ENCODE peak calls at places on chromosomes 7 and 10, in five cellular contexts. S is aorta; X is activated naive CD8-positive, alpha-beta T cell treated with anti-CD3 and anti-CD28 coated beads, Interleukin-2, amount 50 U/mL, for 24 hours; J is left colon; W is HCT116. L is an unnamed sample.

GRCh38 chr10:30115391-30116253 is 56.2 kb upstream of the JCAD start:
- ATAC-seq in X (no peak), W (no peak), S (no peak), J (no peak), L (no peak)

GRCh38 chr10:26357203-26357602 is 80.9 kb upstream of the APBB1IP start:
- ATAC-seq in X (peak), W (no peak), S (no peak), J (no peak), L (no peak)

GRCh38 chr10:131907679-131908078 is 6.9 kb downstream of the PPP2R2D start:
- ATAC-seq in W (no peak), X (peak), J (no peak), S (no peak), L (no peak)

GRCh38 chr10:1379601-1380000 is 323.4 kb downstream of the WDR37 start:
- ATAC-seq in S (no peak), J (no peak), W (peak), X (no peak), L (no peak)

GRCh38 chr7:85685901-85686300 is 499.0 kb upstream of the SEMA3D start:
- ATAC-seq in S (no peak), J (no peak), X (no peak), W (no peak), L (no peak)

GRCh38 chr7:2379821-2380450 is 23.5 kb upstream of the CHST12 start:
- ATAC-seq in J (peak), X (no peak), S (no peak), W (no peak), L (no peak)

GRCh38 chr7:66832531-66833351 is 88.3 kb upstream of the TMEM248 start:
- ATAC-seq in J (no peak), W (no peak), X (no peak), S (peak), L (no peak)

GRCh38 chr7:1234794-1235500 is 2.3 kb downstream of the UNCX start:
- ATAC-seq in S (no peak), W (no peak), J (no peak), X (no peak), L (no peak)

GRCh38 chr7:37218956-37219355 is 229.7 kb downstream of the ELMO1 start:
- ATAC-seq in W (no peak), X (no peak), S (no peak), J (no peak), L (no peak)

GRCh38 chr7:27237735-27238334 is 4.8 kb upstream of the EVX1 start:
- ATAC-seq in X (peak), W (no peak), J (no peak), S (no peak), L (no peak)

GRCh38 chr7:107041097-107041496 is 3.4 kb upstream of the PRKAR2B start:
- ATAC-seq in S (no peak), X (no peak), J (peak), W (no peak), L (no peak)

GRCh38 chr10:48468130-48468790 is 136.6 kb downstream of the ARHGAP22 start:
- ATAC-seq in J (no peak), S (no peak), X (no peak), W (no peak), L (no peak)

GRCh38 chr10:98460837-98461499 is 14.2 kb upstream of the HPS1 start:
- ATAC-seq in S (peak), W (peak), X (peak), J (peak), L (peak)

GRCh38 chr10:6204341-6205191 is 1.8 kb downstream of the PFKFB3 start:
- ATAC-seq in X (no peak), J (no peak), S (peak), W (no peak), L (peak)

GRCh38 chr10:44008917-44009620 is 360.4 kb upstream of the ZNF32 start:
- ATAC-seq in S (peak), W (no peak), J (no peak), X (no peak), L (no peak)

GRCh38 chr7:27840314-27840713 is 100.4 kb downstream of the TAX1BP1 start:
- ATAC-seq in S (no peak), W (no peak), J (no peak), X (peak), L (peak)

GRCh38 chr7:141585592-141586510 is 34.6 kb downstream of the AGK start:
- ATAC-seq in W (peak), X (peak), S (no peak), J (no peak), L (no peak)

GRCh38 chr10:4344544-4344994 is 481.4 kb upstream of the AKR1E2 start:
- ATAC-seq in W (peak), X (peak), S (peak), J (no peak), L (peak)

GRCh38 chr10:113993489-113993932 is 50.2 kb upstream of the ADRB1 start:
- ATAC-seq in X (no peak), W (no peak), J (no peak), S (peak), L (no peak)

GRCh38 chr7:158355456-158356065 is 232.1 kb downstream of the PTPRN2 start:
- ATAC-seq in J (peak), S (no peak), X (no peak), W (peak), L (peak)

GRCh38 chr7:131026297-131027003 is 292.4 kb upstream of the KLF14 start:
- ATAC-seq in X (peak), S (no peak), W (no peak), J (no peak), L (peak)

GRCh38 chr7:127035203-127035849 is 217.4 kb downstream of the GRM8 start:
- ATAC-seq in X (no peak), J (peak), W (no peak), S (no peak), L (no peak)

GRCh38 chr10:70785190-70785589 is at the start of gene TBATA:
- ATAC-seq in X (peak), J (no peak), W (no peak), S (no peak), L (no peak)

GRCh38 chr7:151707757-151708156 is 169.2 kb downstream of the PRKAG2 start:
- ATAC-seq in X (no peak), S (no peak), W (no peak), J (no peak), L (no peak)

L was measured in esophagus mucosa.